ENCODE peak calls at places on chromosomes 2 and 18, in four cellular contexts. One of them, this sample, is unnamed. For H3K4me1, the result is how much of the 10 kb centered on the place peaks cover.

GRCh38 chr2:229041691-229042090 is 229.4 kb downstream of the PID1 start:
- DNase-seq in transverse colon: no peak
- DNase-seq in neural progenitor cell: no peak
- DNase-seq in Peyer's patch: no peak
- DNase-seq in this sample: no peak

GRCh38 chr2:46555011-46555410 is 75.6 kb downstream of the TMEM247 start:
- DNase-seq in transverse colon: no peak
- DNase-seq in neural progenitor cell: peak
- DNase-seq in Peyer's patch: no peak
- DNase-seq in this sample: peak

GRCh38 chr2:64666810-64667438 is 13.2 kb upstream of the SERTAD2 start:
- DNase-seq in transverse colon: no peak
- DNase-seq in neural progenitor cell: no peak
- DNase-seq in Peyer's patch: no peak
- DNase-seq in this sample: no peak

GRCh38 chr2:6077585-6077984 is 385.4 kb downstream of the SOX11 start:
- DNase-seq in transverse colon: no peak
- DNase-seq in neural progenitor cell: no peak
- DNase-seq in Peyer's patch: no peak
- DNase-seq in this sample: no peak

GRCh38 chr2:229489016-229489415 is 217.9 kb upstream of the PID1 start:
- DNase-seq in transverse colon: no peak
- DNase-seq in neural progenitor cell: no peak
- DNase-seq in Peyer's patch: no peak
- DNase-seq in this sample: no peak

GRCh38 chr2:131104487-131105155 is 515 bp upstream of the PLEKHB2 start:
- DNase-seq in transverse colon: peak
- DNase-seq in neural progenitor cell: no peak
- DNase-seq in Peyer's patch: no peak
- DNase-seq in this sample: peak

GRCh38 chr2:121284424-121285076 is 452 bp downstream of the TFCP2L1 start:
- DNase-seq in transverse colon: no peak
- DNase-seq in neural progenitor cell: peak
- DNase-seq in Peyer's patch: no peak
- DNase-seq in this sample: peak

GRCh38 chr2:188078544-188078943 is 213.1 kb upstream of the GULP1 start:
- DNase-seq in transverse colon: no peak
- DNase-seq in neural progenitor cell: no peak
- DNase-seq in Peyer's patch: no peak
- DNase-seq in this sample: peak

GRCh38 chr2:121140734-121141133 is 144.3 kb downstream of the TFCP2L1 start:
- DNase-seq in transverse colon: no peak
- DNase-seq in neural progenitor cell: no peak
- DNase-seq in Peyer's patch: no peak
- DNase-seq in this sample: peak

GRCh38 chr2:192500550-192501200 is 305.9 kb upstream of the TMEFF2 start:
- DNase-seq in transverse colon: no peak
- DNase-seq in neural progenitor cell: no peak
- DNase-seq in Peyer's patch: no peak
- DNase-seq in this sample: peak

GRCh38 chr2:44869761-44870160 is 71.7 kb upstream of the SIX3 start:
- DNase-seq in transverse colon: no peak
- DNase-seq in neural progenitor cell: no peak
- DNase-seq in Peyer's patch: no peak
- DNase-seq in this sample: no peak

GRCh38 chr2:32742381-32742780 is 114.5 kb downstream of the TTC27 start:
- DNase-seq in transverse colon: no peak
- DNase-seq in neural progenitor cell: no peak
- DNase-seq in Peyer's patch: no peak
- DNase-seq in this sample: no peak

GRCh38 chr2:85914916-85915315 is 26.1 kb upstream of the ST3GAL5 start:
- DNase-seq in transverse colon: no peak
- DNase-seq in neural progenitor cell: no peak
- DNase-seq in Peyer's patch: no peak
- DNase-seq in this sample: no peak

GRCh38 chr18:61360440-61361383 is 27.5 kb downstream of the CDH20 start:
- DNase-seq in transverse colon: no peak
- DNase-seq in neural progenitor cell: no peak
- DNase-seq in Peyer's patch: no peak
- DNase-seq in this sample: no peak

GRCh38 chr18:53426656-53427055 is 797.8 kb downstream of the MBD2 start:
- DNase-seq in transverse colon: no peak
- DNase-seq in neural progenitor cell: peak
- DNase-seq in Peyer's patch: no peak
- DNase-seq in this sample: peak

GRCh38 chr18:31738460-31739407 is 21.9 kb downstream of the SLC25A52 start:
- DNase-seq in transverse colon: no peak
- DNase-seq in neural progenitor cell: no peak
- DNase-seq in Peyer's patch: no peak
- DNase-seq in this sample: peak

GRCh38 chr2:85811173-85811849 is 57.5 kb downstream of the ATOH8 start:
- DNase-seq in transverse colon: peak
- DNase-seq in neural progenitor cell: no peak
- DNase-seq in Peyer's patch: no peak
- DNase-seq in this sample: no peak

GRCh38 chr2:9315280-9315847 is 108.0 kb downstream of the ITGB1BP1 start:
- DNase-seq in transverse colon: no peak
- DNase-seq in neural progenitor cell: no peak
- DNase-seq in Peyer's patch: no peak
- DNase-seq in this sample: peak

DNA sequence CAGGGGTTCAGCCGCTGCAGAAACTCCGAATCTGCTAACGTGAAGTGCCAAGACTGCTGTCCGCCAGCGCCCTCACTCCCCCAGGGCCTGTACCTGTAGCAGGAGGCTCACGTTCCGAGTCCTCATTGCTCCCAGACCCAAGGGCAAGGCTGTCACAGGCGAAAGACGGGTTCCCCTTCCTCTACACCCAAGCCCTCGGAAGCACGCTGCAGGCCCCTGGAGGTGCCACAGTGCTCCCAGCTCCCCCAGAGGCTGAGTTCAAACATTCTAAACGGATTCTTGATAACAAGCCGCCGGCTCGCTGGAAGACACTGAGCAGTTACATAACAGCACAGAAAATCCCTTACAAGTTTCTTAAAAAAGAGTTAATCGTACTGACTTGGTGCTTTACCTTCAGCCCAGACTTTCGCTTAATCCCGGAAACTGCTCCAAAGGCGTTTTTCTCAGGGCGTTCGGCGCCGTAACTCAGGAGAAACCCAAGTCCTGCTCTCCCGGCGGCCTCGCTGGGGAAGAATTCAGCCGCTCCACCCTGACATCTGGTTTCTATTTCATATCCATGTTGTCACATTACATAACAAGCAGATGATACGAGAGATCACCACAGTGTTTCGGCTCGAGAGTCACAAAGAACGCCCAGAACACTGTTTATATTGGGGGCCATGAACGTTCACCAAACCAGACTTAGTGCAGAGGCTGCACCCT is 92.0 kb downstream of the HDAC4 start:
- DNase-seq in transverse colon: peak
- DNase-seq in neural progenitor cell: no peak
- DNase-seq in Peyer's patch: peak
- DNase-seq in this sample: no peak
- H3K4me1 ChIP-seq in transverse colon: half or more
- H3K4me1 ChIP-seq in neural progenitor cell: under half
- H3K4me1 ChIP-seq in Peyer's patch: under half
- H3K4me1 ChIP-seq in this sample: under half

GRCh38 chr2:159131882-159132281 is 154.6 kb downstream of the WDSUB1 start:
- DNase-seq in transverse colon: no peak
- DNase-seq in neural progenitor cell: no peak
- DNase-seq in Peyer's patch: no peak
- DNase-seq in this sample: peak
- H3K4me1 ChIP-seq in transverse colon: under half
- H3K4me1 ChIP-seq in neural progenitor cell: under half
- H3K4me1 ChIP-seq in Peyer's patch: under half
- H3K4me1 ChIP-seq in this sample: under half

GRCh38 chr2:36458106-36458505 is 102.5 kb downstream of the CRIM1 start:
- DNase-seq in transverse colon: no peak
- DNase-seq in neural progenitor cell: peak
- DNase-seq in Peyer's patch: no peak
- DNase-seq in this sample: peak
- H3K4me1 ChIP-seq in transverse colon: half or more
- H3K4me1 ChIP-seq in neural progenitor cell: under half
- H3K4me1 ChIP-seq in Peyer's patch: under half
- H3K4me1 ChIP-seq in this sample: under half

DNA sequence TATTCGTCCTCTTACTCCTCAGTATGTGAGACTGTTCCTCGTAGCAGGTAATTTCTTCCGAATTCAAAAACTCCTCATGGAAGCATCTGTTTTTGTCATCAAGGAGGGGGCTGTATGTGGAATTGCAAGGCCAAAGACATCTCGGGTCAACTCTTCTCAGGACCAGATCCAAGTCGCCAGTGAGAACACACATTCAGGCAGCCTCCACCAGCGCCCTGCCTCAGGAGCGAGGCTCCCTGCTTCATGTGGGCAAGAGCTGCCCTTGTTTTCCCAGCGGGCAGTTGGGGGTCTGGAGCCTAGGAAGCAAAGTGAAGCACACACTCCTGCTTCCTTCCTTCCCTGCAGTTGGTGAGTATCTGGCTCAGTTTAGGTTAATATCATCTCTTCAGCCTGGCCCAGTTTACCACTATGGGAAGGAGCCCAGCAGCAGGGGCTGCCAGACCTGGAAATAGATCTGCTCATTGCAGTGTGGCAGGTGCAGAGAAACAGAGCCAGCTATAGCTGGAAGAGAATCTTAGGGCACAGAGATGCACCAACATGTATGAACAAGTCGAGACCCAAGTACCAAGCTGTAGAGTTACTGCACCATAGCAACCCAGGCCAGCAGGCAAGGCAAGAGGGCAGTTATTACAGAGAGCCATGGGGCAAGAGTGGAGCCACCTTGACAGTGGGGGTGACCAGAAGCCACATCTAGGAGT is 25.3 kb downstream of the TMEM127 start:
- DNase-seq in transverse colon: no peak
- DNase-seq in neural progenitor cell: no peak
- DNase-seq in Peyer's patch: no peak
- DNase-seq in this sample: no peak
- H3K4me1 ChIP-seq in transverse colon: under half
- H3K4me1 ChIP-seq in neural progenitor cell: under half
- H3K4me1 ChIP-seq in Peyer's patch: under half
- H3K4me1 ChIP-seq in this sample: under half

This sample was measured in mesendoderm.